ENCODE peak calls at places on chromosomes 11 and 22, in five cellular contexts. One of them, this sample, is unnamed. For H3K9me3, the result is how much of the 10 kb centered on the place peaks cover.

GRCh38 chr11:72113170-72113808 is 794 bp upstream of the ANAPC15 start:
- DNase-seq in SJCRH30: peak
- DNase-seq in DND-41: peak
- DNase-seq in Peyer's patch: no peak
- DNase-seq in CD8-positive, alpha-beta memory T cell: no peak
- DNase-seq in this sample: no peak

GRCh38 chr22:16961477-16962186 is 46.4 kb downstream of the GAB4 start:
- DNase-seq in CD8-positive, alpha-beta memory T cell: no peak
- DNase-seq in DND-41: no peak
- DNase-seq in SJCRH30: no peak
- DNase-seq in Peyer's patch: no peak
- DNase-seq in this sample: no peak

GRCh38 chr22:39277135-39277607 is 32.4 kb upstream of the PDGFB start:
- DNase-seq in DND-41: no peak
- DNase-seq in SJCRH30: no peak
- DNase-seq in Peyer's patch: no peak
- DNase-seq in CD8-positive, alpha-beta memory T cell: no peak
- DNase-seq in this sample: no peak

GRCh38 chr11:9053631-9054030 is 37.8 kb downstream of the SCUBE2 start:
- DNase-seq in SJCRH30: no peak
- DNase-seq in CD8-positive, alpha-beta memory T cell: no peak
- DNase-seq in DND-41: no peak
- DNase-seq in Peyer's patch: no peak
- DNase-seq in this sample: no peak

GRCh38 chr11:17637901-17638300 is 81.5 kb upstream of the MYOD1 start:
- DNase-seq in Peyer's patch: no peak
- DNase-seq in SJCRH30: no peak
- DNase-seq in DND-41: no peak
- DNase-seq in CD8-positive, alpha-beta memory T cell: no peak
- DNase-seq in this sample: no peak

GRCh38 chr11:65454696-65455456 is 32.3 kb downstream of the NEAT1 start:
- DNase-seq in Peyer's patch: peak
- DNase-seq in SJCRH30: no peak
- DNase-seq in DND-41: peak
- DNase-seq in CD8-positive, alpha-beta memory T cell: peak
- DNase-seq in this sample: peak

GRCh38 chr11:115221461-115222069 is 282.6 kb downstream of the CADM1 start:
- DNase-seq in Peyer's patch: no peak
- DNase-seq in DND-41: no peak
- DNase-seq in CD8-positive, alpha-beta memory T cell: no peak
- DNase-seq in SJCRH30: no peak
- DNase-seq in this sample: no peak

GRCh38 chr22:17972385-17973181 is 51.8 kb downstream of the MICAL3 start:
- DNase-seq in SJCRH30: peak
- DNase-seq in DND-41: no peak
- DNase-seq in CD8-positive, alpha-beta memory T cell: no peak
- DNase-seq in Peyer's patch: no peak
- DNase-seq in this sample: no peak

GRCh38 chr11:102225689-102226562 is 91.4 kb upstream of the BIRC3 start:
- DNase-seq in Peyer's patch: no peak
- DNase-seq in CD8-positive, alpha-beta memory T cell: no peak
- DNase-seq in DND-41: no peak
- DNase-seq in SJCRH30: no peak
- DNase-seq in this sample: no peak

GRCh38 chr11:47715082-47715669 is at the start of gene AGBL2:
- DNase-seq in CD8-positive, alpha-beta memory T cell: peak
- DNase-seq in DND-41: peak
- DNase-seq in Peyer's patch: peak
- DNase-seq in SJCRH30: no peak
- DNase-seq in this sample: peak

GRCh38 chr22:41524809-41525449 is 19.3 kb downstream of the POLR3H start:
- DNase-seq in SJCRH30: no peak
- DNase-seq in Peyer's patch: peak
- DNase-seq in DND-41: peak
- DNase-seq in CD8-positive, alpha-beta memory T cell: peak
- DNase-seq in this sample: peak

DNA sequence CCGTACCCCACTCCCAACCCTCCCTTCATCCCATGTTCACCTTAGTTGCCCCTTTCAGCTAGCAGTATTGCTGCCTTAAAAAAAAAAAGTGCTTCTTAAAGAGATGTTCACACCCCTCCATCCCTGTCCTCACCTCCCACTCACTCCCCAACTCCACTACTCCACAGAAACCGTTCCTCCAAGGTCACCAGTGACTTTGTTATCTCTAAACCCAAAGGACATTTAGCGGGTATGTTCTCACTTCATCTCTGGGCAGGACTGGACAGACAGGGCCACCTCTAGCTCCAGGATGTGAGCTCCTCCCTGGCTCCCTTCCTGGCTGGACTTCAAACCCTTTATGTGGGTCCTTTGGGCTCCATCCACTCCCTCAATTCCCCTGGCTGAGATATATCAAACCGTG is 6.4 kb upstream of the RCOR2 start:
- DNase-seq in DND-41: no peak
- DNase-seq in CD8-positive, alpha-beta memory T cell: no peak
- DNase-seq in Peyer's patch: no peak
- DNase-seq in SJCRH30: no peak
- DNase-seq in this sample: no peak
- H3K9me3 ChIP-seq in DND-41: under half
- H3K9me3 ChIP-seq in CD8-positive, alpha-beta memory T cell: under half
- H3K9me3 ChIP-seq in Peyer's patch: under half
- H3K9me3 ChIP-seq in SJCRH30: under half
- H3K9me3 ChIP-seq in this sample: under half

DNA sequence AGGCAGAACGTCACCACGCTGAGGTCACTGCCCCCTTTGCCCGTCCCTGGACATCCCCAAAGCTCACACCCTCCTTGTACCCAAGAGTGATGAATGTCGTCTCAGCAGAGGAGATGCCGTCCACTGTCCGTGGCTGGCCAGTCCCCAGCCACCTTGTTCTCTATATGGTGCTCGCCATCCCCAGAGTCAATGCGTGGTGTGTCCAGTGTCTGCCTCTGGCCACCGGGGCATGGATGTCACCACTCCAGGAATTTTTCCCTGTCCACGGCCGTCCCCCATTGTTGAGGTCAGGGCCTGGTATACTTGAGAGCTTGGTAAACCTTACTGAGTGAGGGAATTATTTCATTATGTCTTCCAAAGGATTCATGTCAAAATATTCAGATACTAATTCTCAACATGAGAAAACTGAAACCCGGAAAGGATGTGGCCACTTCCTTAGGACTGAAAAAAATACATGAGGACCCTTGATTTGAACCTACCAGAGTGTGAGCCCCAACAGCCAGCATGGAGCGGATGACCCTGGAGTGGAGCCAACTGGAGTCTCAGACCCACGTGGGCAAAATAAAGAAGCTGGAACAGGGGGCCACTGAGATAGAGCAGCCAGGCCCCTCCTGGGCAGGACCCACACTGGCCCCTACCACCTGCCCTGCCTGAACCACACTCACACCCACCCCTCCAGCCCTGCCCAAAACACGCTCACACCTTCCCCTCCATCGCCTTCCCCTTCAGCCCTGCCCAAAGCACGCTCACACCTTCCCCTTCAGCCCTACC is 376.4 kb downstream of the BRD1 start:
- DNase-seq in CD8-positive, alpha-beta memory T cell: no peak
- DNase-seq in Peyer's patch: peak
- DNase-seq in DND-41: no peak
- DNase-seq in SJCRH30: no peak
- DNase-seq in this sample: no peak
- H3K9me3 ChIP-seq in CD8-positive, alpha-beta memory T cell: under half
- H3K9me3 ChIP-seq in Peyer's patch: under half
- H3K9me3 ChIP-seq in DND-41: under half
- H3K9me3 ChIP-seq in SJCRH30: under half
- H3K9me3 ChIP-seq in this sample: under half

GRCh38 chr11:2630679-2631078 is 69.1 kb downstream of the KCNQ1OT1 start:
- DNase-seq in CD8-positive, alpha-beta memory T cell: no peak
- DNase-seq in Peyer's patch: no peak
- DNase-seq in SJCRH30: no peak
- DNase-seq in DND-41: no peak
- DNase-seq in this sample: no peak
- H3K9me3 ChIP-seq in CD8-positive, alpha-beta memory T cell: under half
- H3K9me3 ChIP-seq in Peyer's patch: under half
- H3K9me3 ChIP-seq in SJCRH30: under half
- H3K9me3 ChIP-seq in DND-41: under half
- H3K9me3 ChIP-seq in this sample: under half

DNA sequence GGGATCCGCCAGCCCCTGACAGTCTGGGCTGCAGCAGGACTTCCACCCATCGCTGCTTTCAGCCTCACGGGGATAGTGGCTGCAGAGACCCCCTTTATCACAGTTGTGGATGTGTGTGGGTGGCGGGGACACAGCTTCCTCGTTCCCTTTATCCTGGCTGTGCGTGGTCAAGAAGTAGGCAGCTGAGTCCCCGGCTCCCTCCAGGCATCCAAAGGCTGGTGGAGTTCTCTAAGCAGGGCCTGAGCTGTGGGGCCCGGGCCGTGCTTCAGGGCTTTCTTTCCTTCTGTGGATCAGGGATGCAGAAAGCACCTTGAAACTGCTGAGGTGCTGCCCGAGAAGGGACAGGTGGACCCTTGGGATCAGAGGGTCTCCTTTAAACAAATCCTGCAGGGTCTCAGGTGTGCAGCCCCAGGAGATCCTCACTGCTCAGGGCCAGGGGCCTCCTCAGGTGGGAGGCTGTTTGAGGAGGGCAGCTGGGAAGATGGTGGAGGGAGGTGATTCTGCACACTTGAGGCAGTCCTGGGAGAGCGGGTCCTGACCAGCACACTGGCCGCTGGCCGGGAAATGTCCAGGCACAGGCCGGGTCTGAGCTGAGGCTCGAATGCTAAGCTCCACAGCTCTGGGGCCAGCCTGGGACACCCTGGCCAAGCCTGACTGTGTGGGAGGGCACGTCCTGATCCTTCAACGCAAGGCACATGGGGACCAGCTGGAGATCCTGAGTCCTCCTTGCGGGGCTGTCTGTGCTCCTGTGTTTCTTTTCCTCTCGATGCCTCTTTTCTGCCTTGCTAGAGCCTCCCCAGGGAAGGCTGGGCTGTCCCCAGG is 1024.3 kb downstream of the BRD1 start:
- DNase-seq in SJCRH30: no peak
- DNase-seq in DND-41: no peak
- DNase-seq in CD8-positive, alpha-beta memory T cell: no peak
- DNase-seq in Peyer's patch: no peak
- DNase-seq in this sample: no peak
- H3K9me3 ChIP-seq in SJCRH30: under half
- H3K9me3 ChIP-seq in DND-41: under half
- H3K9me3 ChIP-seq in CD8-positive, alpha-beta memory T cell: under half
- H3K9me3 ChIP-seq in Peyer's patch: under half
- H3K9me3 ChIP-seq in this sample: under half

DNA sequence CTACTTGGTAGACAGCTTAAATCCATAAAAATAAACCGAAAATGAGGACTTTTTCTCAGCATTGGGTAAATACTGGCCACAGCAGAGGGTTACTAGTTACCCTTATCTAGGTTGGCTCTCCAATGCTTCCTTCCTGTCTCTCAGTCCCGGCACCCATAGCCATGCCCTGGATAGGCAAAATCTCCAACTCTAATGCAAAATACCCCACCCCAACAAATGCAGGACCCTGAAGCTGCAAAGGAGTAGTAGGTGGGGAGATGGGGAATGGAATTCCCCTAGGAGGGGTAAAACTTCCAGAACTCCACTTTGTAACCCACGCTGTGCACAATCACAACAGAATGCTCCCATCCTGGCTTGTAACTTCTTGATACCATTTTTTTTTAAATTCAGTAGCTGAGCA is 2.9 kb downstream of the PAX6 start:
- DNase-seq in DND-41: no peak
- DNase-seq in CD8-positive, alpha-beta memory T cell: no peak
- DNase-seq in SJCRH30: no peak
- DNase-seq in Peyer's patch: no peak
- DNase-seq in this sample: no peak
- H3K9me3 ChIP-seq in DND-41: under half
- H3K9me3 ChIP-seq in CD8-positive, alpha-beta memory T cell: under half
- H3K9me3 ChIP-seq in SJCRH30: under half
- H3K9me3 ChIP-seq in Peyer's patch: under half
- H3K9me3 ChIP-seq in this sample: under half